ENCODE peak calls at places on chromosome X, in five cellular contexts. I is osteocyte, U is body of pancreas, Y is GM10248, L is lower leg skin. T is an unnamed sample.

GRCh38 chrX:26783512-26784225 is 567.7 kb downstream of the MAGEB5 start:
- DNase-seq in I (no peak), U (peak; percentile 23), Y (no peak), L (no peak), T (no peak)

GRCh38 chrX:139905041-139905440 is 27.8 kb downstream of the ATP11C start:
- DNase-seq in Y (no peak), L (no peak), I (no peak), U (no peak), T (no peak)

GRCh38 chrX:30643313-30643821 is 9.9 kb upstream of the GK start:
- DNase-seq in L (no peak), U (no peak), Y (no peak), I (no peak), T (no peak)

GRCh38 chrX:355329-356050 is 31.2 kb downstream of the PPP2R3B start:
- DNase-seq in Y (no peak), L (no peak), I (no peak), U (no peak), T (no peak)

GRCh38 chrX:93660575-93660974 is 12.8 kb downstream of the NAP1L3 start:
- DNase-seq in L (no peak), Y (no peak), I (no peak), U (no peak), T (no peak)

GRCh38 chrX:119640621-119641020 is 34.4 kb upstream of the NKRF start:
- DNase-seq in U (no peak), L (no peak), Y (no peak), I (no peak), T (no peak)

GRCh38 chrX:110108381-110108796 is 105.5 kb downstream of the TMEM164 start:
- DNase-seq in U (no peak), Y (no peak), L (no peak), I (no peak), T (no peak)

GRCh38 chrX:15938072-15938471 is 83.5 kb upstream of the AP1S2 start:
- DNase-seq in Y (no peak), I (no peak), U (no peak), L (no peak), T (no peak)

GRCh38 chrX:131072871-131073571 is 14.9 kb downstream of the ARHGAP36 start:
- DNase-seq in U (no peak), I (no peak), L (no peak), Y (no peak), T (no peak)

GRCh38 chrX:131067846-131068745 is 9.9 kb downstream of the ARHGAP36 start:
- DNase-seq in I (no peak), Y (no peak), L (no peak), U (no peak), T (no peak)

GRCh38 chrX:131067216-131067615 is 9.1 kb downstream of the ARHGAP36 start:
- DNase-seq in U (no peak), I (no peak), Y (no peak), L (no peak), T (no peak)

GRCh38 chrX:131066237-131066636 is 8.1 kb downstream of the ARHGAP36 start:
- DNase-seq in Y (no peak), U (no peak), I (no peak), L (no peak), T (no peak)

GRCh38 chrX:131068945-131069719 is 11.0 kb downstream of the ARHGAP36 start:
- DNase-seq in U (peak; percentile 37), L (no peak), I (no peak), Y (peak; percentile 34), T (no peak)
- TF ChIP-seq CTCF in U (peak; percentile 24), L (no peak), I (peak; percentile 69), Y (no peak), T (peak; percentile 32)

GRCh38 chrX:149908308-149908707 is 21.1 kb upstream of the HSFX4 start:
- DNase-seq in I (no peak), U (no peak), Y (no peak), L (no peak), T (no peak)

GRCh38 chrX:149908727-149909126 is 20.6 kb upstream of the HSFX4 start:
- DNase-seq in U (no peak), Y (no peak), I (no peak), L (no peak), T (no peak)

GRCh38 chrX:149909324-149910177 is 19.8 kb upstream of the HSFX4 start:
- DNase-seq in Y (no peak), L (no peak), I (no peak), U (no peak), T (no peak)

GRCh38 chrX:149898554-149898953 is 17.6 kb downstream of the MAGEA8 start:
- DNase-seq in I (no peak), Y (no peak), U (no peak), L (no peak), T (no peak)

GRCh38 chrX:149903889-149904748 is 23.1 kb downstream of the MAGEA8 start:
- DNase-seq in L (no peak), Y (no peak), I (no peak), U (no peak), T (no peak)
- TF ChIP-seq CTCF in L (no peak), Y (no peak), I (peak; percentile 44), U (no peak), T (no peak)

DNA sequence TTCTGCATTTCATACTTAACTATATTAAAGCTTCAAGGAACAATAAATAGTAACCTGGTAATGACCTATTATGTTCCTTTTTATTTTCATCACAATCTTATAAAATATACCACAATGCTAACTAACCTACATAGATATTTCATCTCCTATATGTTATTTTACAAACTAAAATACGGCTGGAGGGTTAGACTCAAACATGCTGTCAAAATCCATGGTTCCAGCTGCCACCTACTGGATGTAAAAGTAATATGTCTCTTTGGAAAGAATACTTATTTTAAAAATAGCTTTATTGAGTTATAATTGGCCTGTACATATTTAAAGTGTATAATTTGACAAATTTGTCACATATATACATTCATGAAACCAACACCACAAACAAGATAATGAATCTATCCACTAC is 15.0 kb downstream of the RGN start:
- DNase-seq in L (no peak), U (no peak), Y (no peak), I (no peak), T (no peak)
- TF ChIP-seq CTCF in L (no peak), U (peak; percentile 20), Y (peak; percentile 22), I (peak; percentile 60), T (peak; percentile 54)

DNA sequence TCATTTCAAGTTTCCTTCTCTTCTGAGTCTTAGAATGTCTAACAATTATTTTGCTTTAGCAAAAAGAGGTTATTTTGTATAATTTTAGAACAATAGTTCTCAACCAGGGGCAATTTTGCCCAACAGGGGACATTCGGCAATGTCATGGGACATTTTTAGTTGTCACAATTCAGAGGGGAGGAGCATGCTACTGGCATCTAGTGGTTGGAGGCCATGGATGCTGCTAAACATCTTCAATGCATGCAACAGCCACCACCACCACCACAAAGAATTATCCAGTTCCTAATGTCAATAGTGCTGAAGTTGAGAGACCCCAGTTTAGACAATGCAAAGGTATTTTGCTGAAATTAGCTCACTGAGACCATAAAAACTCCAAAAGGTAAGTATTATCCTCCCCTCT is 122.5 kb downstream of the ARHGAP6 start:
- DNase-seq in U (no peak), Y (no peak), L (no peak), I (no peak), T (no peak)
- TF ChIP-seq CTCF in U (no peak), Y (no peak), L (no peak), I (no peak), T (no peak)

DNA sequence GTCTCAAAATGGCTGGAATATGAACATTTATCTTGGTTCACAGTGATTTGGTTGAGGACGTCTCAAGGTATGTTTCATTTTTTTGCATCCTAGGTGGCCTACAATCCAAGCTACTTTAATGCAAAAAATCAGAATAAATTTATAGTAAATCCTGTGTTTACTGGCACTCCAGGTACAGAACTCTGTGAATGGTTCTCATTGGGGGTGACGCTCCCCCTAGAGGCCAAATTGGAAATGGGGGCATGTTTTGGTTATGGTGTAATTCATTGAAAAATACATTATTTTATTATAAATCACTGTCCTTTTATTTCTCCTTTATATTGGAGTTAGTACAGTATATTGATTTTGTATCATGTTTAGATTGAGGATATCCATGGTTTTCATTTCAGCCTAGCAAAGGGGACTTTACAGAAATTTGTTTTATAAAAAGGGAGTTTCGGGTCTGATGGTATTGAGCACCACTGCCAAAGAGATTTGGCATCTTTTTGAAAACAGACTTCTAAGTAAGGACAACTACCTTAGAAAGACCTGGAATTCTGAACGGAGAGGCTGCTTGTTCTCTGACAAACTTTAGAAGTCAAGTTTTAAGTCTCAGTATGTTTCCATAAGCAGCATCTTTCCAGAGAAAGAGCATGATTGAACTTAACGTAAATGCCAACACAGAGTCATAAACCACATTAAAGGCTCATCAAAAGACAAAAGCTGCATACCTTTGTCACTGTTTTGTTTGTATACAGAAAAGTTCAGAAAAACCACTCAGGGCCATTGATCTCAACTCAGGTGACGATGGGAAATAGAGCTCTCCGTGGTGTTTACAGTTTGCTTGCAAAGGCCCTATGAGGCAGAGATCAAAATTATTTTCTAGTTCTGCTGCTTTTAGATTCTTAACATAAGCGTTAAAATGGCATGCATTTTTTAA is 19.4 kb downstream of the MTM1 start:
- DNase-seq in U (no peak), Y (no peak), L (no peak), I (no peak), T (no peak)
- TF ChIP-seq CTCF in U (peak; percentile 22), Y (peak; percentile 49), L (no peak), I (peak; percentile 67), T (peak; percentile 56)

T was measured in D721Med.